ENCODE peak calls at places on chromosomes 4 and X, in nine cellular contexts. One of them, this sample, is unnamed.

GRCh38 chr4:38675167-38676121 is 11.4 kb downstream of the KLF3 start:
- DNase-seq in mesendoderm: peak
- DNase-seq in IMR-90: peak
- DNase-seq in left ventricle myocardium inferior: peak
- DNase-seq in brain microvascular endothelial cell: peak
- DNase-seq in dorsolateral prefrontal cortex: peak
- DNase-seq in DND-41: peak
- DNase-seq in H9: peak
- DNase-seq in uterus: peak
- DNase-seq in this sample: peak

GRCh38 chr4:120228086-120228485 is 161.4 kb upstream of the MAD2L1 start:
- DNase-seq in brain microvascular endothelial cell: no peak
- DNase-seq in IMR-90: no peak
- DNase-seq in dorsolateral prefrontal cortex: no peak
- DNase-seq in uterus: no peak
- DNase-seq in H9: no peak
- DNase-seq in DND-41: no peak
- DNase-seq in mesendoderm: no peak
- DNase-seq in left ventricle myocardium inferior: no peak
- DNase-seq in this sample: no peak

GRCh38 chr4:164748375-164748774 is 5.6 kb upstream of the SMIM31 start:
- DNase-seq in mesendoderm: no peak
- DNase-seq in IMR-90: peak
- DNase-seq in uterus: no peak
- DNase-seq in brain microvascular endothelial cell: no peak
- DNase-seq in DND-41: no peak
- DNase-seq in left ventricle myocardium inferior: no peak
- DNase-seq in dorsolateral prefrontal cortex: no peak
- DNase-seq in H9: no peak
- DNase-seq in this sample: no peak

GRCh38 chr4:42710761-42711160 is 53.9 kb upstream of the ATP8A1 start:
- DNase-seq in left ventricle myocardium inferior: no peak
- DNase-seq in IMR-90: no peak
- DNase-seq in dorsolateral prefrontal cortex: no peak
- DNase-seq in uterus: no peak
- DNase-seq in mesendoderm: no peak
- DNase-seq in DND-41: no peak
- DNase-seq in brain microvascular endothelial cell: no peak
- DNase-seq in H9: no peak
- DNase-seq in this sample: no peak

GRCh38 chr4:88981571-88981970 is 75.4 kb downstream of the FAM13A start:
- DNase-seq in uterus: no peak
- DNase-seq in H9: no peak
- DNase-seq in IMR-90: peak
- DNase-seq in left ventricle myocardium inferior: no peak
- DNase-seq in DND-41: no peak
- DNase-seq in brain microvascular endothelial cell: no peak
- DNase-seq in dorsolateral prefrontal cortex: no peak
- DNase-seq in mesendoderm: no peak
- DNase-seq in this sample: no peak

GRCh38 chr4:149574973-149575372 is 240.7 kb downstream of the IQCM start:
- DNase-seq in brain microvascular endothelial cell: no peak
- DNase-seq in mesendoderm: no peak
- DNase-seq in IMR-90: no peak
- DNase-seq in dorsolateral prefrontal cortex: no peak
- DNase-seq in H9: no peak
- DNase-seq in DND-41: no peak
- DNase-seq in uterus: no peak
- DNase-seq in left ventricle myocardium inferior: no peak
- DNase-seq in this sample: no peak

GRCh38 chrX:105635794-105636193 is 186.5 kb upstream of the NRK start:
- DNase-seq in IMR-90: no peak
- DNase-seq in uterus: no peak
- DNase-seq in mesendoderm: peak
- DNase-seq in brain microvascular endothelial cell: no peak
- DNase-seq in H9: no peak
- DNase-seq in DND-41: no peak
- DNase-seq in dorsolateral prefrontal cortex: no peak
- DNase-seq in left ventricle myocardium inferior: no peak
- DNase-seq in this sample: no peak

GRCh38 chr4:75876218-75876617 is 26.0 kb downstream of the PPEF2 start:
- DNase-seq in dorsolateral prefrontal cortex: no peak
- DNase-seq in DND-41: no peak
- DNase-seq in brain microvascular endothelial cell: no peak
- DNase-seq in left ventricle myocardium inferior: no peak
- DNase-seq in H9: no peak
- DNase-seq in IMR-90: no peak
- DNase-seq in uterus: no peak
- DNase-seq in mesendoderm: no peak
- DNase-seq in this sample: no peak

GRCh38 chrX:15579778-15580747 is 20.7 kb downstream of the ACE2 start:
- DNase-seq in IMR-90: peak
- DNase-seq in mesendoderm: peak
- DNase-seq in uterus: no peak
- DNase-seq in DND-41: no peak
- DNase-seq in dorsolateral prefrontal cortex: no peak
- DNase-seq in H9: no peak
- DNase-seq in left ventricle myocardium inferior: peak
- DNase-seq in brain microvascular endothelial cell: peak
- DNase-seq in this sample: peak

GRCh38 chrX:15405846-15406245 is 21.6 kb upstream of the VEGFD start:
- DNase-seq in uterus: no peak
- DNase-seq in DND-41: no peak
- DNase-seq in IMR-90: no peak
- DNase-seq in mesendoderm: no peak
- DNase-seq in left ventricle myocardium inferior: peak
- DNase-seq in brain microvascular endothelial cell: no peak
- DNase-seq in H9: no peak
- DNase-seq in dorsolateral prefrontal cortex: no peak
- DNase-seq in this sample: no peak

GRCh38 chr4:77692847-77693432 is 87.3 kb downstream of the CXCL13 start:
- DNase-seq in mesendoderm: peak
- DNase-seq in DND-41: no peak
- DNase-seq in IMR-90: no peak
- DNase-seq in dorsolateral prefrontal cortex: no peak
- DNase-seq in left ventricle myocardium inferior: no peak
- DNase-seq in H9: no peak
- DNase-seq in uterus: no peak
- DNase-seq in brain microvascular endothelial cell: no peak
- DNase-seq in this sample: no peak

GRCh38 chr4:157012781-157013180 is 41.2 kb upstream of the PDGFC start:
- DNase-seq in mesendoderm: peak
- DNase-seq in left ventricle myocardium inferior: no peak
- DNase-seq in IMR-90: peak
- DNase-seq in DND-41: no peak
- DNase-seq in H9: no peak
- DNase-seq in dorsolateral prefrontal cortex: no peak
- DNase-seq in uterus: no peak
- DNase-seq in brain microvascular endothelial cell: peak
- DNase-seq in this sample: no peak

GRCh38 chr4:114600672-114601071 is 2.1 kb downstream of the UGT8 start:
- DNase-seq in dorsolateral prefrontal cortex: no peak
- DNase-seq in uterus: no peak
- DNase-seq in left ventricle myocardium inferior: no peak
- DNase-seq in IMR-90: no peak
- DNase-seq in H9: no peak
- DNase-seq in mesendoderm: no peak
- DNase-seq in brain microvascular endothelial cell: no peak
- DNase-seq in DND-41: no peak
- DNase-seq in this sample: no peak

GRCh38 chr4:114600066-114600552 is 1.5 kb downstream of the UGT8 start:
- DNase-seq in brain microvascular endothelial cell: no peak
- DNase-seq in IMR-90: no peak
- DNase-seq in DND-41: no peak
- DNase-seq in dorsolateral prefrontal cortex: no peak
- DNase-seq in mesendoderm: no peak
- DNase-seq in left ventricle myocardium inferior: no peak
- DNase-seq in H9: no peak
- DNase-seq in uterus: no peak
- DNase-seq in this sample: no peak

GRCh38 chr4:114598191-114599121 is at the start of gene UGT8:
- DNase-seq in dorsolateral prefrontal cortex: peak
- DNase-seq in H9: peak
- DNase-seq in IMR-90: no peak
- DNase-seq in left ventricle myocardium inferior: peak
- DNase-seq in uterus: no peak
- DNase-seq in DND-41: no peak
- DNase-seq in mesendoderm: peak
- DNase-seq in brain microvascular endothelial cell: no peak
- DNase-seq in this sample: peak

GRCh38 chr4:114597410-114598115 is 1.0 kb upstream of the UGT8 start:
- DNase-seq in IMR-90: no peak
- DNase-seq in DND-41: no peak
- DNase-seq in dorsolateral prefrontal cortex: no peak
- DNase-seq in brain microvascular endothelial cell: no peak
- DNase-seq in uterus: no peak
- DNase-seq in H9: no peak
- DNase-seq in left ventricle myocardium inferior: no peak
- DNase-seq in mesendoderm: no peak
- DNase-seq in this sample: no peak

DNA sequence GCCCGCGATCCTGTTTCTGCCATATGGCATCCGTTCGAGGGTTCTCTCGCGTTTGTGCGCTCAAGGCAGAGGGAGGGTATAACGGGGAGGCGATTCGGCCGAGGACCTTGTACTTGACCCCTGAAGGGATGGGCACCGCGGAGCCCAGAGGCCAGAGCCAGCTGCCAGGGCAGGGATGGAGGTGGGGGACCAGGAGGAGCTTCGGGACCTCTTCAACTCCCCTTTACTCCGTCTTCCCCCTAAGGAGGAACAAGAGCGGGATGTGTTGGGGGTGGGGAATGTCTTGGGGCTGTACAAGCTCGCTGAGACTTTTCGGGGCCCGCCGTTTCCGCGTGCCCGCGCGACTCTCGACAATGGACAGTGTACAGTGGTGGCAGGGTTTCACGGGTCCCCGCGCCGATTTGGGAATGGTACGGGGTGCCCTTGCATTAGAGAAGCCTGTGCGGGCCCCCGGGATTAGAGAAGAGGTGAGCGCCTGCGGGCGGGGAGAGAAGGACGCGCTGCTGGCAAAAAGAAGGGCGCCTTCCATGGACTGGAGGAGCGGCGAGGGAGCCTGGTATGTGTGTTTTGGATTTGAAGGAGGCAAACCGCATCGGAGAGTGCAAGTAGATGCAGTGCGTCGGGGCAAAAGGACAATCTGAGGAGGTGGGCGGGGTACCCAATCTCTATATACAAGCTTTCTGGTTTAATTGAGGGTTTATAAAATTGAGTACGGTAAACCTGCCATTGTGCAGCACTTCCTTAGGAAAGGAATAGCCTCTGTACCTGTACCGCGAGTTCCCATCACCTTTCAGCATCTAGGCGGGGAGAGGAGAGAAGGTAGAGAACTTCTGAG is 841 bp downstream of the UGT8 start:
- DNase-seq in left ventricle myocardium inferior: no peak
- DNase-seq in dorsolateral prefrontal cortex: no peak
- DNase-seq in mesendoderm: peak
- DNase-seq in IMR-90: no peak
- DNase-seq in brain microvascular endothelial cell: no peak
- DNase-seq in uterus: no peak
- DNase-seq in DND-41: no peak
- DNase-seq in H9: peak
- DNase-seq in this sample: no peak
- H3K27ac ChIP-seq in left ventricle myocardium inferior: no peak
- H3K27ac ChIP-seq in dorsolateral prefrontal cortex: peak
- H3K27ac ChIP-seq in mesendoderm: no peak
- H3K27ac ChIP-seq in IMR-90: no peak
- H3K27ac ChIP-seq in brain microvascular endothelial cell: no peak
- H3K27ac ChIP-seq in uterus: no peak
- H3K27ac ChIP-seq in DND-41: no peak
- H3K27ac ChIP-seq in H9: no peak
- H3K27ac ChIP-seq in this sample: peak

DNA sequence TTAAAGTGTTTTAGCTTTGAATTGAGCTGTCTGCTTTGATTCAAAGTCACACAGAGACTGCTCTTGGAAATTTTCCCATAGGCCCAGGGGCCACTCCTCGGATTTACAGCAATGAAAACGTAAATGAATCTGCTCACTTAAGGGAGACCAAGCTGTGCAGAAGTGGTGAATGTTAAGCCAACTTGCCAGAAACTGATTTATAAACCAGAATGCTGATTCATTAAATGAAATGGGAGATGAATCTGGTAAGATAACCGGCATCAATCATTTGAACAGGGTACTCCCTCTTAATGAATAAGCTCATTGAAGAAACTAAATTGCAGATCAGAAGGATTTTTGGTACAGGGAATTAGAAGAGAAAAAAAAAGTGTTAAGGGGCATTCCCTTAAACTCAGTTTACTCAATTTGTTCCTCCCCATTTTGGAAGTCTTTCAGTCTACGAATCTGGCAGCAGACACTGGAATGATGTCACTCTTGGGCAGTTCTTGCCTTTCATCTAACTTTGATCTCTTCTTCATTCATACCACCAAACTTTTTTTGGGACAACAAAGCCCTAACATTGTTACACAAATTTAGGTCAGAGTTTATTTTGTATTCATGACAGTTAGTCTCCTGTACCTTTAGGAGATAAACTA is 363.3 kb upstream of the MAGEB2 start:
- DNase-seq in DND-41: no peak
- DNase-seq in IMR-90: no peak
- DNase-seq in H9: no peak
- DNase-seq in dorsolateral prefrontal cortex: no peak
- DNase-seq in left ventricle myocardium inferior: no peak
- DNase-seq in brain microvascular endothelial cell: no peak
- DNase-seq in mesendoderm: no peak
- DNase-seq in uterus: no peak
- DNase-seq in this sample: no peak
- H3K27ac ChIP-seq in DND-41: no peak
- H3K27ac ChIP-seq in IMR-90: no peak
- H3K27ac ChIP-seq in H9: no peak
- H3K27ac ChIP-seq in dorsolateral prefrontal cortex: peak
- H3K27ac ChIP-seq in left ventricle myocardium inferior: no peak
- H3K27ac ChIP-seq in brain microvascular endothelial cell: no peak
- H3K27ac ChIP-seq in mesendoderm: no peak
- H3K27ac ChIP-seq in uterus: no peak
- H3K27ac ChIP-seq in this sample: no peak

DNA sequence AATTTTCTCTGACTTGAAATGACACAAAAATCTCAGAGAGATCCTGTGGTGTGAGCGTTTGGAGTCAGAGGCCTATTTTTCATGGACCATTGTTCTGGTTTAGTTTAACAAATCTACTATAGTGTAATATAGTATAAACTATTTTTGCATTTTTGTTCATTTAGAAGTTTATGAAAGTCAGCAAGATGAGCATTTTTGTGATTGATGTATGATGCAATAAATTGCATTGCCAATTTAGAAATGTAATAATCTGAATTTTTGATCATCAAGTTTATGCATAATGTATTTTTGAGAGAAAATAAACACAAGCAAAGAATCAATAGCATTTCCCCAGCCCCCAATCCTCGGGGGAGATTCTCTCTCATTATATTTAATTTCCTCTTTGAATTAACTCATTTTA is 519.5 kb upstream of the FTHL17 start:
- DNase-seq in dorsolateral prefrontal cortex: no peak
- DNase-seq in uterus: no peak
- DNase-seq in DND-41: no peak
- DNase-seq in brain microvascular endothelial cell: no peak
- DNase-seq in H9: no peak
- DNase-seq in left ventricle myocardium inferior: no peak
- DNase-seq in mesendoderm: no peak
- DNase-seq in IMR-90: no peak
- DNase-seq in this sample: no peak
- H3K27ac ChIP-seq in dorsolateral prefrontal cortex: no peak
- H3K27ac ChIP-seq in uterus: no peak
- H3K27ac ChIP-seq in DND-41: no peak
- H3K27ac ChIP-seq in brain microvascular endothelial cell: no peak
- H3K27ac ChIP-seq in H9: no peak
- H3K27ac ChIP-seq in left ventricle myocardium inferior: no peak
- H3K27ac ChIP-seq in mesendoderm: no peak
- H3K27ac ChIP-seq in IMR-90: no peak
- H3K27ac ChIP-seq in this sample: no peak

GRCh38 chr4:140876597-140877364 is 120.6 kb upstream of the TBC1D9 start:
- DNase-seq in DND-41: no peak
- DNase-seq in brain microvascular endothelial cell: no peak
- DNase-seq in IMR-90: peak
- DNase-seq in dorsolateral prefrontal cortex: no peak
- DNase-seq in uterus: no peak
- DNase-seq in left ventricle myocardium inferior: no peak
- DNase-seq in H9: no peak
- DNase-seq in mesendoderm: no peak
- DNase-seq in this sample: no peak
- H3K27ac ChIP-seq in DND-41: no peak
- H3K27ac ChIP-seq in brain microvascular endothelial cell: no peak
- H3K27ac ChIP-seq in IMR-90: no peak
- H3K27ac ChIP-seq in dorsolateral prefrontal cortex: no peak
- H3K27ac ChIP-seq in uterus: no peak
- H3K27ac ChIP-seq in left ventricle myocardium inferior: no peak
- H3K27ac ChIP-seq in H9: no peak
- H3K27ac ChIP-seq in mesendoderm: no peak
- H3K27ac ChIP-seq in this sample: no peak

This sample was measured in caudate nucleus.